ENCODE peak calls at places on chromosome 10, in six cellular contexts. W is LoVo; F is T follicular helper cell; D is nucleus accumbens; M is stimulated activated CD8-positive, alpha-beta memory T cell treated with anti-CD3 and anti-CD28 coated beads, Interleukin-12 subunit alpha, Interleukin-12 subunit beta, amount 100 ng/mL, for 1 hour; L is heart left ventricle. P is an unnamed sample.

GRCh38 chr10:15370212-15370740 is 813 bp downstream of the FAM171A1 start:
- DNase-seq in W (no peak), F (peak; percentile 2), D (no peak), M (no peak), L (no peak), P (no peak)

GRCh38 chr10:92839191-92840085 is 8.9 kb upstream of the EXOC6 start:
- DNase-seq in W (peak; percentile 20), F (peak; percentile 13), D (no peak), M (no peak), L (peak; percentile 65), P (no peak)

GRCh38 chr10:70843333-70843732 is 27.6 kb downstream of the SGPL1 start:
- DNase-seq in W (no peak), F (no peak), D (no peak), M (no peak), L (no peak), P (no peak)

GRCh38 chr10:85265121-85265520 is 936.7 kb downstream of the CCSER2 start:
- DNase-seq in W (no peak), F (no peak), D (no peak), M (no peak), L (no peak), P (no peak)

GRCh38 chr10:122702271-122702670 is 2.6 kb upstream of the C10orf120 start:
- DNase-seq in W (no peak), F (no peak), D (no peak), M (no peak), L (no peak), P (no peak)

GRCh38 chr10:16816830-16817124 is 447 bp downstream of the RSU1 start:
- DNase-seq in W (no peak), F (no peak), D (no peak), M (no peak), L (no peak), P (peak; percentile 28)

GRCh38 chr10:29067628-29068027 is 221.2 kb upstream of the LYZL1 start:
- DNase-seq in W (no peak), F (no peak), D (no peak), M (no peak), L (no peak), P (no peak)

GRCh38 chr10:17795088-17795487 is 14.1 kb upstream of the MRC1 start:
- DNase-seq in W (no peak), F (no peak), D (no peak), M (no peak), L (no peak), P (no peak)

GRCh38 chr10:78514459-78514858 is 480.8 kb downstream of the RPS24 start:
- DNase-seq in W (no peak), F (no peak), D (no peak), M (no peak), L (no peak), P (no peak)

GRCh38 chr10:56547163-56547562 is 186.1 kb upstream of the ZWINT start:
- DNase-seq in W (no peak), F (no peak), D (no peak), M (no peak), L (no peak), P (no peak)

GRCh38 chr10:61781969-61782403 is 119.3 kb downstream of the CABCOCO1 start:
- DNase-seq in W (peak; percentile 72), F (no peak), D (no peak), M (no peak), L (no peak), P (peak; percentile 20)

GRCh38 chr10:119602241-119603095 is 5.7 kb upstream of the TIAL1 start:
- DNase-seq in W (no peak), F (no peak), D (no peak), M (no peak), L (no peak), P (no peak)

GRCh38 chr10:69449841-69450240 is 1.4 kb upstream of the TSPAN15 start:
- DNase-seq in W (peak; percentile 85), F (peak; percentile 38), D (no peak), M (no peak), L (peak; percentile 62), P (peak; percentile 77)

GRCh38 chr10:43665054-43665453 is 16.4 kb upstream of the ZNF32 start:
- DNase-seq in W (no peak), F (no peak), D (no peak), M (no peak), L (no peak), P (no peak)

GRCh38 chr10:48658243-48658888 is 26.3 kb upstream of the WDFY4 start:
- DNase-seq in W (peak; percentile 63), F (no peak), D (no peak), M (no peak), L (peak; percentile 71), P (peak; percentile 57)

GRCh38 chr10:47368431-47369180 is 15.5 kb downstream of the ZNF488 start:
- DNase-seq in W (no peak), F (no peak), D (no peak), M (no peak), L (no peak), P (no peak)

GRCh38 chr10:22170582-22170981 is 47.2 kb downstream of the EBLN1 start:
- DNase-seq in W (no peak), F (no peak), D (no peak), M (no peak), L (no peak), P (no peak)

GRCh38 chr10:75098902-75099673 is 12.4 kb upstream of the SAMD8 start:
- DNase-seq in W (no peak), F (no peak), D (no peak), M (no peak), L (no peak), P (no peak)

P was measured in SW480.